ENCODE peak calls at places on chromosome 5, in eight cellular contexts. Q, J, K, M, Z, W, O and E are unnamed samples.

GRCh38 chr5:69312459-69313160 is 20.0 kb downstream of the CCDC125 start:
- DNase-seq in Q (no peak), J (no peak), K (no peak), M (no peak), Z (no peak), W (no peak), O (no peak), E (no peak)

GRCh38 chr5:72501475-72501874 is 5.7 kb downstream of the ZNF366 start:
- DNase-seq in Q (no peak), J (no peak), K (no peak), M (no peak), Z (no peak), W (no peak), O (no peak), E (no peak)

GRCh38 chr5:134255418-134256150 is 29.7 kb upstream of the PPP2CA start:
- DNase-seq in Q (no peak), J (peak), K (no peak), M (no peak), Z (no peak), W (no peak), O (peak), E (peak)

GRCh38 chr5:168734657-168735344 is 155.6 kb upstream of the PANK3 start:
- DNase-seq in Q (no peak), J (no peak), K (no peak), M (peak), Z (no peak), W (no peak), O (no peak), E (no peak)

GRCh38 chr5:142307491-142307890 is 17.3 kb downstream of the SPRY4 start:
- DNase-seq in Q (peak), J (no peak), K (no peak), M (no peak), Z (no peak), W (no peak), O (no peak), E (no peak)

GRCh38 chr5:39891376-39891775 is 466.6 kb upstream of the DAB2 start:
- DNase-seq in Q (no peak), J (no peak), K (no peak), M (no peak), Z (no peak), W (no peak), O (no peak), E (no peak)

GRCh38 chr5:124908603-124909451 is 162.4 kb upstream of the ZNF608 start:
- DNase-seq in Q (peak), J (no peak), K (no peak), M (no peak), Z (no peak), W (no peak), O (no peak), E (peak)

GRCh38 chr5:177557041-177557647 is 2.8 kb upstream of the FAM193B start:
- DNase-seq in Q (no peak), J (peak), K (peak), M (no peak), Z (peak), W (no peak), O (no peak), E (no peak)

GRCh38 chr5:65986050-65986451 is 59.7 kb downstream of the ERBIN start:
- DNase-seq in Q (no peak), J (peak), K (peak), M (no peak), Z (no peak), W (no peak), O (peak), E (peak)

GRCh38 chr5:148866024-148866423 is 39.6 kb downstream of the ADRB2 start:
- DNase-seq in Q (no peak), J (no peak), K (no peak), M (no peak), Z (no peak), W (no peak), O (no peak), E (no peak)

GRCh38 chr5:611731-612486 is at the start of gene CEP72:
- DNase-seq in Q (peak), J (peak), K (peak), M (peak), Z (peak), W (peak), O (peak), E (peak)

GRCh38 chr5:167916261-167916660 is 375.2 kb upstream of the WWC1 start:
- DNase-seq in Q (no peak), J (no peak), K (peak), M (no peak), Z (no peak), W (no peak), O (no peak), E (no peak)

GRCh38 chr5:8805653-8806052 is 740.2 kb downstream of the SEMA5A start:
- DNase-seq in Q (no peak), J (no peak), K (no peak), M (no peak), Z (no peak), W (no peak), O (no peak), E (no peak)

GRCh38 chr5:73300520-73301207 is 127.7 kb downstream of the TMEM174 start:
- DNase-seq in Q (no peak), J (no peak), K (no peak), M (no peak), Z (no peak), W (no peak), O (no peak), E (no peak)

GRCh38 chr5:137206030-137206715 is 293.0 kb downstream of the SPOCK1 start:
- DNase-seq in Q (no peak), J (peak), K (no peak), M (no peak), Z (no peak), W (no peak), O (no peak), E (peak)

GRCh38 chr5:145887976-145888574 is 15.3 kb upstream of the GRXCR2 start:
- DNase-seq in Q (peak), J (peak), K (peak), M (no peak), Z (no peak), W (peak), O (peak), E (peak)

GRCh38 chr5:88502179-88503064 is 233.8 kb upstream of the TMEM161B start:
- DNase-seq in Q (no peak), J (no peak), K (no peak), M (no peak), Z (no peak), W (no peak), O (no peak), E (peak)

GRCh38 chr5:82570-82969 is 9.4 kb upstream of the PLEKHG4B start:
- DNase-seq in Q (no peak), J (no peak), K (no peak), M (no peak), Z (no peak), W (no peak), O (no peak), E (no peak)

GRCh38 chr5:170307575-170308465 is 10.2 kb upstream of the LCP2 start:
- DNase-seq in Q (no peak), J (peak), K (no peak), M (peak), Z (no peak), W (no peak), O (no peak), E (peak)

GRCh38 chr5:11062379-11062778 is 301.3 kb upstream of the DAP start:
- DNase-seq in Q (no peak), J (peak), K (peak), M (no peak), Z (no peak), W (no peak), O (no peak), E (no peak)

GRCh38 chr5:39775058-39775457 is 350.3 kb upstream of the DAB2 start:
- DNase-seq in Q (no peak), J (peak), K (no peak), M (no peak), Z (no peak), W (no peak), O (no peak), E (peak)

GRCh38 chr5:154157483-154158378 is 32.8 kb upstream of the GALNT10 start:
- DNase-seq in Q (no peak), J (no peak), K (no peak), M (no peak), Z (peak), W (no peak), O (no peak), E (no peak)

GRCh38 chr5:60488466-60489130 is 211.4 kb downstream of the DEPDC1B start:
- DNase-seq in Q (no peak), J (no peak), K (no peak), M (no peak), Z (no peak), W (no peak), O (no peak), E (no peak)

GRCh38 chr5:14483504-14484157 is 98.0 kb upstream of the OTULINL start:
- DNase-seq in Q (no peak), J (no peak), K (no peak), M (no peak), Z (no peak), W (no peak), O (no peak), E (no peak)

GRCh38 chr5:43117092-43117491 is 3.6 kb upstream of the ZNF131 start:
- DNase-seq in Q (no peak), J (no peak), K (no peak), M (no peak), Z (no peak), W (no peak), O (no peak), E (no peak)

GRCh38 chr5:31987985-31988710 is 186.0 kb downstream of the GOLPH3 start:
- DNase-seq in Q (no peak), J (peak), K (peak), M (no peak), Z (no peak), W (no peak), O (peak), E (no peak)

GRCh38 chr5:72108200-72109050 is 1.1 kb downstream of the MAP1B start:
- DNase-seq in Q (peak), J (peak), K (peak), M (peak), Z (no peak), W (peak), O (peak), E (peak)

GRCh38 chr5:37840036-37840909 is at the start of gene GDNF:
- DNase-seq in Q (peak), J (peak), K (peak), M (no peak), Z (no peak), W (peak), O (peak), E (peak)